ENCODE peak calls at places on chromosome 15, in four cellular contexts. G is mammary epithelial cell, D is astrocyte, R is endodermal cell. E is an unnamed sample.

GRCh38 chr15:51708013-51708412 is 26.7 kb downstream of the SCG3 start:
- DNase-seq in G (no peak), D (no peak), R (no peak), E (no peak)

GRCh38 chr15:74386496-74387140 is 19.2 kb upstream of the CYP11A1 start:
- DNase-seq in G (no peak), D (no peak), R (no peak), E (no peak)

GRCh38 chr15:82108489-82109078 is 62.8 kb upstream of the MEX3B start:
- DNase-seq in G (peak; percentile 57), D (no peak), R (peak; percentile 97), E (peak; percentile 32)

GRCh38 chr15:73593278-73594074 is 39.7 kb downstream of the NPTN start:
- DNase-seq in G (no peak), D (peak; percentile 14), R (no peak), E (no peak)

GRCh38 chr15:80852676-80853075 is 73.5 kb downstream of the CEMIP start:
- DNase-seq in G (peak; percentile 62), D (no peak), R (no peak), E (no peak)

GRCh38 chr15:68797157-68797556 is 23.5 kb downstream of the ANP32A start:
- DNase-seq in G (no peak), D (peak; percentile 68), R (no peak), E (no peak)

GRCh38 chr15:32698773-32699390 is 18.9 kb upstream of the GREM1 start:
- DNase-seq in G (no peak), D (no peak), R (peak; percentile 68), E (no peak)

GRCh38 chr15:70584838-70585706 is 178.3 kb downstream of the UACA start:
- DNase-seq in G (peak; percentile 46), D (peak; percentile 63), R (peak; percentile 94), E (no peak)

GRCh38 chr15:71375934-71376333 is 260.7 kb downstream of the THSD4 start:
- DNase-seq in G (peak; percentile 51), D (peak; percentile 58), R (no peak), E (no peak)

GRCh38 chr15:62464705-62465104 is 299.6 kb upstream of the C2CD4B start:
- DNase-seq in G (peak; percentile 14), D (peak; percentile 60), R (no peak), E (no peak)

GRCh38 chr15:61403884-61404283 is 174.8 kb upstream of the RORA start:
- DNase-seq in G (no peak), D (no peak), R (no peak), E (no peak)

GRCh38 chr15:43410572-43411214 is 39.8 kb downstream of the TUBGCP4 start:
- DNase-seq in G (peak; percentile 24), D (peak; percentile 16), R (no peak), E (no peak)

GRCh38 chr15:77654975-77655374 is 22.3 kb upstream of the LINGO1 start:
- DNase-seq in G (no peak), D (no peak), R (peak; percentile 92), E (no peak)

GRCh38 chr15:33292718-33293307 is 18.0 kb upstream of the RYR3 start:
- DNase-seq in G (peak; percentile 42), D (peak; percentile 22), R (peak; percentile 86), E (peak; percentile 68)

GRCh38 chr15:100525894-100526512 is 2.7 kb downstream of the CERS3 start:
- DNase-seq in G (no peak), D (no peak), R (no peak), E (no peak)

GRCh38 chr15:51620647-51621046 is 1.9 kb downstream of the DMXL2 start:
- DNase-seq in G (no peak), D (no peak), R (no peak), E (no peak)

GRCh38 chr15:81002254-81003022 is 1.7 kb downstream of the TLNRD1 start:
- DNase-seq in G (no peak), D (no peak), R (peak; percentile 73), E (no peak)

GRCh38 chr15:74389115-74390048 is 21.9 kb upstream of the CYP11A1 start:
- DNase-seq in G (no peak), D (no peak), R (no peak), E (no peak)

GRCh38 chr15:42385206-42385979 is 26.1 kb downstream of the CAPN3 start:
- DNase-seq in G (peak; percentile 21), D (peak; percentile 10), R (peak; percentile 91), E (peak; percentile 43)

GRCh38 chr15:97598353-97598798 is 362.1 kb upstream of the ARRDC4 start:
- DNase-seq in G (no peak), D (no peak), R (no peak), E (no peak)

GRCh38 chr15:68808091-68808490 is 12.6 kb downstream of the ANP32A start:
- DNase-seq in G (no peak), D (no peak), R (no peak), E (no peak)

GRCh38 chr15:94607176-94607654 is 375.9 kb downstream of the MCTP2 start:
- DNase-seq in G (peak; percentile 6), D (no peak), R (no peak), E (no peak)

GRCh38 chr15:56249080-56249479 is 5.4 kb upstream of the RFX7 start:
- DNase-seq in G (peak; percentile 49), D (peak; percentile 47), R (peak; percentile 59), E (peak; percentile 61)

GRCh38 chr15:29596266-29596665 is 226.0 kb downstream of the TJP1 start:
- DNase-seq in G (peak; percentile 16), D (peak; percentile 18), R (no peak), E (no peak)

GRCh38 chr15:68972201-68973065 is 42.1 kb upstream of the NOX5 start:
- DNase-seq in G (no peak), D (no peak), R (no peak), E (no peak)

GRCh38 chr15:69996321-69996720 is 101.4 kb downstream of the TLE3 start:
- DNase-seq in G (no peak), D (no peak), R (no peak), E (no peak)

GRCh38 chr15:80770356-80770705 is 8.8 kb upstream of the CEMIP start:
- DNase-seq in G (no peak), D (no peak), R (no peak), E (no peak)

GRCh38 chr15:28911295-28911979 is 25.7 kb downstream of the APBA2 start:
- DNase-seq in G (no peak), D (no peak), R (peak; percentile 28), E (no peak)

GRCh38 chr15:23797747-23798157 is 110.6 kb upstream of the NDN start:
- DNase-seq in G (no peak), D (no peak), R (no peak), E (no peak)

GRCh38 chr15:34782901-34783300 is 12.4 kb downstream of the ACTC1 start:
- DNase-seq in G (peak; percentile 17), D (no peak), R (no peak), E (no peak)

GRCh38 chr15:63037996-63038720 is 4.4 kb upstream of the TPM1 start:
- DNase-seq in G (peak; percentile 94), D (no peak), R (no peak), E (no peak)

GRCh38 chr15:62186578-62186977 is 21.5 kb upstream of the C2CD4B start:
- DNase-seq in G (no peak), D (no peak), R (no peak), E (no peak)

GRCh38 chr15:46456431-46456830 is 821.6 kb downstream of the SQOR start:
- DNase-seq in G (no peak), D (no peak), R (no peak), E (no peak)

GRCh38 chr15:63712828-63713520 is 115.8 kb downstream of the FBXL22 start:
- DNase-seq in G (no peak), D (no peak), R (no peak), E (no peak)

GRCh38 chr15:31268108-31268501 is 58.5 kb upstream of the KLF13 start:
- DNase-seq in G (no peak), D (no peak), R (no peak), E (no peak)

GRCh38 chr15:44038801-44039200 is 156.3 kb downstream of the FRMD5 start:
- DNase-seq in G (no peak), D (peak; percentile 64), R (peak; percentile 74), E (peak; percentile 87)

GRCh38 chr15:81117136-81117535 is 16.9 kb upstream of the CFAP161 start:
- DNase-seq in G (peak; percentile 42), D (no peak), R (no peak), E (no peak)

GRCh38 chr15:31309893-31310606 is 16.6 kb upstream of the KLF13 start:
- DNase-seq in G (no peak), D (no peak), R (peak; percentile 37), E (no peak)

GRCh38 chr15:90607361-90607760 is 77.6 kb downstream of the CRTC3 start:
- DNase-seq in G (no peak), D (no peak), R (no peak), E (no peak)

DNA sequence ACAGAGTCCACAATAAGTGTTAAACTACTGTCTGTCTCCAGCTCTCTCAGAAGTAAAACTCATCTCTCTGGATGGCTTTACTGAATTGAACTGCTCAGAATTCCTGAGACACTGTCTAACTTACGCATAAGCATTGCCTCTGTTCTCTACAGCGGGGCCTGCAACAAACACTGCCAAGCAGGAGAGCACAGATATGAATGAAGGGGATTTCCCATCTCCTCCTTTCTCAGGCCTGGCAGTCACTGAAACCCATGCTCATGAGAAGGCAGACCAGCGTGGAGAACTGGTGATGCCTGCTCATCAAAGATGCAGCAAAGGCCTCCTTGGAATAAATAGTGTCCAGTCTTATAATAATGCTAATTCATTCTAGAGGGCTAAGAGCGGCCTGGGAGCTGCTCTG is 10.3 kb downstream of the RASGRP1 start:
- DNase-seq in G (no peak), D (peak; percentile 67), R (no peak), E (no peak)
- H3K4me1 ChIP-seq in G (peaks cover 3% of the 10 kb centered on the region), D (peaks cover 11% of the 10 kb centered on the region), R (peaks cover 27% of the 10 kb centered on the region), E (no peaks in the 10 kb centered on the region)

GRCh38 chr15:95615436-95615835 is 715.1 kb upstream of the NR2F2 start:
- DNase-seq in G (no peak), D (no peak), R (no peak), E (no peak)
- H3K9ac ChIP-seq in G (no peak overlapping the region), D (no peak overlapping the region), R (no peak overlapping the region), E (no peak overlapping the region)

GRCh38 chr15:66292261-66293084 is 895 bp upstream of the DIS3L start:
- DNase-seq in G (no peak), D (no peak), R (no peak), E (no peak)
- H3K4me1 ChIP-seq in G (peaks cover 29% of the 10 kb centered on the region), D (peaks cover 17% of the 10 kb centered on the region), R (peaks cover 6% of the 10 kb centered on the region), E (peaks cover 5% of the 10 kb centered on the region)

GRCh38 chr15:88036154-88036839 is 220.2 kb downstream of the NTRK3 start:
- DNase-seq in G (no peak), D (no peak), R (peak; percentile 55), E (peak; percentile 35)
- H3K9ac ChIP-seq in G (no peak overlapping the region), D (no peak overlapping the region), R (no peak overlapping the region), E (no peak overlapping the region)

DNA sequence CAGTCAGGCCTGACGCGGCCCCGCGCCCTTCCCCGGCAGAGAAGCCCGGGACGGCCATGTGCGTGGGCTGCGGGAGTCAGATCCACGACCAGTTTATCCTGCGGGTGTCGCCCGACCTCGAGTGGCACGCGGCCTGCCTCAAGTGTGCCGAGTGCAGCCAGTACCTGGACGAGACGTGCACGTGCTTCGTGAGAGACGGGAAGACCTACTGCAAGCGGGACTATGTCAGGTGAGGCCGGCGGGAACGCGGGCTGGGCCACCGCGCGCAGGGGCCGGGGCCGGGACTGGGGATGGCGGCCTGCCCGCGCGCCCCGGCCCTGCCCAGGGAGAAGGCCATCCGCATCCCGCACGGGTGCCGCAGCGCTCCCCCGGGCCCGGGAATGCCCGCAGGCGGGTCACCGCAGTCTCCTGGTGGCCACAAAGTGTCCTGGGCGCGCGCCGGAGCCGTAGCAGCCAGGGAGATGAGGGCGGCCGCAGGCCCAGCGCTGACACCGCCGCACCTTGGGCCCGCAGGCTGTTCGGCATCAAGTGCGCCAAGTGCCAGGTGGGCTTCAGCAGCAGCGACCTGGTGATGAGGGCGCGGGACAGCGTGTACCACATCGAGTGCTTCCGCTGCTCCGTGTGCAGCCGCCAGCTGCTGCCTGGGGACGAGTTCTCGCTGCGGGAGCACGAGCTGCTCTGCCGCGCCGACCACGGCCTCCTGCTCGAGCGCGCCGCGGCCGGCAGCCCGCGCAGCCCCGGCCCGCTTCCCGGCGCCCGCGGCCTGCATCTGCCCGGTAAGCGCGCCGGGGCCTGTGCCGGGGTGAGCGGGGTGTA is 1.4 kb downstream of the ISL2 start:
- DNase-seq in G (no peak), D (no peak), R (peak; percentile 85), E (no peak)
- H3K4me1 ChIP-seq in G (peaks cover 35% of the 10 kb centered on the region), D (peaks cover 12% of the 10 kb centered on the region), R (peaks cover 3% of the 10 kb centered on the region), E (peaks cover 25% of the 10 kb centered on the region)